ENCODE peak calls at places on chromosomes 16 and 17, in seven cellular contexts. W is IMR-90, X is neuronal stem cell, Y is H9, O is H1, J is trophoblast cell, U is mesenchymal stem cell. L is an unnamed sample.

GRCh38 chr17:6374761-6375312 is 60.1 kb downstream of the AIPL1 start:
- DNase-seq in W (peak), X (peak), Y (peak), O (no peak), J (no peak), U (peak), L (peak)

GRCh38 chr16:50102046-50102756 is 36.4 kb downstream of the HEATR3 start:
- DNase-seq in W (peak), X (no peak), Y (no peak), O (no peak), J (peak), U (peak), L (no peak)

GRCh38 chr17:66733759-66734158 is 101.2 kb upstream of the CACNG5 start:
- DNase-seq in W (no peak), X (no peak), Y (no peak), O (no peak), J (peak), U (no peak), L (no peak)

GRCh38 chr17:77566151-77566550 is 392.4 kb upstream of the TNRC6C start:
- DNase-seq in W (no peak), X (no peak), Y (no peak), O (no peak), J (no peak), U (no peak), L (no peak)

GRCh38 chr16:69522732-69523404 is 42.9 kb upstream of the NFAT5 start:
- DNase-seq in W (no peak), X (no peak), Y (no peak), O (no peak), J (peak), U (no peak), L (peak)

GRCh38 chr16:88453621-88454314 is 688 bp downstream of the ZFPM1 start:
- DNase-seq in W (no peak), X (no peak), Y (no peak), O (no peak), J (peak), U (peak), L (peak)

GRCh38 chr17:62696256-62696655 is 68.8 kb downstream of the MRC2 start:
- DNase-seq in W (no peak), X (no peak), Y (no peak), O (no peak), J (peak), U (no peak), L (no peak)

GRCh38 chr16:2206780-2207433 is 1.7 kb downstream of the MLST8 start:
- DNase-seq in W (no peak), X (no peak), Y (no peak), O (no peak), J (no peak), U (no peak), L (peak)

GRCh38 chr17:57071991-57072944 is 12.8 kb upstream of the AKAP1 start:
- DNase-seq in W (no peak), X (no peak), Y (no peak), O (no peak), J (no peak), U (peak), L (no peak)

GRCh38 chr16:6232060-6232459 is 1100.6 kb upstream of the RBFOX1 start:
- DNase-seq in W (no peak), X (no peak), Y (no peak), O (no peak), J (no peak), U (no peak), L (peak)

GRCh38 chr16:78551487-78552085 is 452.1 kb downstream of the WWOX start:
- DNase-seq in W (no peak), X (peak), Y (peak), O (peak), J (no peak), U (no peak), L (peak)

DNA sequence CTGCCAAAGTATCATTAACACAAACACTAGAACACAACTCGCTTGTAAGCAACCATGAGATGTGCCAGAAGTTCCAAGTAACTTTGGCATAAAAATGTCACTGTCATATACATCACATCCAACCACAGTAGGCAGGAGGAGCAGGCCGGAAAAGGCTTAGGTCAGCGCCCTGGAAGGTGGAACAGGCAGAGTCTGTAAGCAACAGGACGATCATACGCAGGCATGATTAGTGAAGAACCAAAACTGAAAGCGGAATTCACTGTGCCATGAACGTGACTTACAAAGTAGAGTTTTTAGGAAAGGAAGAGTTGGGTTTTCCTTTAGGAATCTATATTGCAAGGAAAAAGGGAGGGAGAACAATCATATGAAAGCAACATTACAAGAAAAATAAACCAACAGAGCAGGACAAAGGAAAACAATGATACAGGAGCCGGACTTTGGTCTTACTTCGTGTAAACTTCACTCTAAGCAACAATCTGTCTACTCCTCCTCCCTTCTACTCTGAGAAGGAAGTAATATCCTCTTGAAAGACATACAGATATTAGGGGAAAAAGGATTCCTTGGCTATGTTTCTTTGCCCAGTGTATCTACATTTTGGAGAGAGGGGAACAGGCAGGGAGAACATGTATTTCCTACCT is 52.2 kb downstream of the YWHAE start:
- DNase-seq in W (peak), X (no peak), Y (no peak), O (no peak), J (no peak), U (peak), L (no peak)
- H3K4ac ChIP-seq in W (peak), X (no peak), Y (no peak), O (no peak), J (peak), U (no peak), L (no peak)

GRCh38 chr17:31281061-31281460 is 16.0 kb downstream of the OMG start:
- DNase-seq in W (no peak), X (no peak), Y (no peak), O (no peak), J (peak), U (no peak), L (no peak)
- H2BK120ac ChIP-seq in W (no peak), X (no peak), Y (no peak), O (no peak), J (no peak), U (no peak), L (no peak)

DNA sequence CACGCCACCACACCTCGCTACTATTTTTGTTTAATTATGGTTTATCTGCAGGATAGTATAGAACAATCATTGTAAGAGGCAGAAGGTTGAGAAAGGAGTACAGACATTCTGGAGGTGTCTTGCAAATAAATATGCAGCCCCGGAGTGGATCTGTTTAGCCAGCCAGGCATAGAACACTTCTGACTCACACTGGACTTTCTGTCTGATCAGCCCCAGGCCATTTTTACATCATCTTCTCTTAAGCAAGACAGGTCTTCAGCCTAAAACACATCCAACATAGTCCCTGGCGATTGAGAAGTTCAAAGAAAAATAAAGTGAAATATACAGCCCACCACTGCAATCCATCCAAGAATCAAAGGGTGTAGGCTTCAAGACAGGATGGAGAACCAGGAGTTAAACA is 81.4 kb downstream of the XYLT1 start:
- DNase-seq in W (peak), X (no peak), Y (no peak), O (no peak), J (peak), U (no peak), L (no peak)
- H3K4ac ChIP-seq in W (no peak), X (no peak), Y (no peak), O (no peak), J (no peak), U (no peak), L (no peak)

GRCh38 chr17:80202197-80202596 is 17.9 kb downstream of the SGSH start:
- DNase-seq in W (no peak), X (no peak), Y (no peak), O (no peak), J (no peak), U (no peak), L (no peak)
- H2BK120ac ChIP-seq in W (no peak), X (no peak), Y (no peak), O (no peak), J (no peak), U (no peak), L (no peak)

GRCh38 chr17:58375216-58375615 is 23.2 kb upstream of the SUPT4H1 start:
- DNase-seq in W (no peak), X (no peak), Y (no peak), O (no peak), J (no peak), U (no peak), L (no peak)

GRCh38 chr17:58376472-58376921 is 24.5 kb upstream of the SUPT4H1 start:
- DNase-seq in W (no peak), X (no peak), Y (peak), O (no peak), J (no peak), U (no peak), L (peak)

GRCh38 chr17:58377661-58378060 is 25.7 kb upstream of the SUPT4H1 start:
- DNase-seq in W (no peak), X (no peak), Y (peak), O (no peak), J (no peak), U (no peak), L (no peak)

GRCh38 chr17:58377005-58377660 is 25.1 kb upstream of the SUPT4H1 start:
- DNase-seq in W (no peak), X (no peak), Y (peak), O (no peak), J (peak), U (no peak), L (peak)

GRCh38 chr17:58375811-58376210 is 23.8 kb upstream of the SUPT4H1 start:
- DNase-seq in W (no peak), X (no peak), Y (peak), O (no peak), J (no peak), U (no peak), L (peak)
- H3K4ac ChIP-seq in W (no peak), X (no peak), Y (no peak), O (no peak), J (no peak), U (no peak), L (no peak)

GRCh38 chr16:57630931-57631845 is 2.8 kb downstream of the ADGRG1 start:
- DNase-seq in W (no peak), X (no peak), Y (no peak), O (no peak), J (no peak), U (no peak), L (no peak)
- H2BK120ac ChIP-seq in W (no peak), X (no peak), Y (no peak), O (no peak), J (no peak), U (no peak), L (no peak)

L was measured in mesendoderm.